ENCODE peak calls at places on chromosomes 4 and X, in six cellular contexts. W is activated CD4-positive, alpha-beta T cell treated with anti-CD3 and anti-CD28 coated beads for 4 hours; Z is astrocyte of the cerebellum; I is HT1080; K is ecto neural progenitor cell; G is GDM1. O is an unnamed sample.

GRCh38 chrX:136528645-136529315 is 3.2 kb upstream of the VGLL1 start:
- DNase-seq in W (no peak), Z (no peak), I (no peak), K (no peak), G (no peak), O (no peak)

GRCh38 chrX:24210190-24210589 is 60.7 kb downstream of the ZFX start:
- DNase-seq in W (no peak), Z (no peak), I (no peak), K (no peak), G (no peak), O (no peak)

GRCh38 chr4:158410272-158410671 is 111.4 kb upstream of the RXFP1 start:
- DNase-seq in W (no peak), Z (no peak), I (peak), K (no peak), G (no peak), O (peak)

GRCh38 chr4:137641554-137641953 is 109.3 kb upstream of the PCDH18 start:
- DNase-seq in W (no peak), Z (no peak), I (no peak), K (no peak), G (no peak), O (no peak)

GRCh38 chr4:137819964-137820383 is 287.7 kb upstream of the PCDH18 start:
- DNase-seq in W (no peak), Z (peak), I (peak), K (peak), G (peak), O (peak)

GRCh38 chr4:23631255-23631950 is 258.4 kb downstream of the PPARGC1A start:
- DNase-seq in W (no peak), Z (no peak), I (no peak), K (no peak), G (no peak), O (no peak)

GRCh38 chrX:23826653-23827052 is 43.7 kb downstream of the SAT1 start:
- DNase-seq in W (no peak), Z (no peak), I (no peak), K (no peak), G (no peak), O (no peak)

GRCh38 chrX:139642241-139642927 is 65.6 kb downstream of the MCF2 start:
- DNase-seq in W (no peak), Z (peak), I (peak), K (no peak), G (no peak), O (no peak)

GRCh38 chr4:100657187-100657586 is 139.4 kb upstream of the EMCN start:
- DNase-seq in W (no peak), Z (peak), I (peak), K (no peak), G (no peak), O (no peak)

GRCh38 chrX:56107320-56107719 is 124.8 kb upstream of the KLF8 start:
- DNase-seq in W (no peak), Z (no peak), I (no peak), K (no peak), G (no peak), O (no peak)

GRCh38 chr4:91837608-91838029 is 466.1 kb upstream of the GRID2 start:
- DNase-seq in W (no peak), Z (no peak), I (peak), K (no peak), G (no peak), O (peak)

GRCh38 chr4:159048166-159048886 is 54.6 kb upstream of the RAPGEF2 start:
- DNase-seq in W (no peak), Z (peak), I (no peak), K (no peak), G (no peak), O (peak)

GRCh38 chr4:7096264-7096663 is 28.4 kb upstream of the GRPEL1 start:
- DNase-seq in W (no peak), Z (no peak), I (no peak), K (no peak), G (no peak), O (no peak)

GRCh38 chrX:119688856-119689455 is 4.0 kb downstream of the SEPTIN6 start:
- DNase-seq in W (no peak), Z (no peak), I (no peak), K (no peak), G (no peak), O (no peak)

GRCh38 chr4:3613980-3614730 is 81.9 kb upstream of the LRPAP1 start:
- DNase-seq in W (no peak), Z (no peak), I (no peak), K (no peak), G (no peak), O (peak)

GRCh38 chr4:82984459-82984858 is 26.2 kb downstream of the LIN54 start:
- DNase-seq in W (no peak), Z (peak), I (peak), K (no peak), G (no peak), O (peak)

GRCh38 chr4:125191252-125191651 is 123.5 kb upstream of the FAT4 start:
- DNase-seq in W (no peak), Z (no peak), I (peak), K (no peak), G (no peak), O (peak)

GRCh38 chrX:51894697-51895336 is 1.4 kb downstream of the MAGED1 start:
- DNase-seq in W (peak), Z (no peak), I (no peak), K (no peak), G (no peak), O (no peak)

GRCh38 chr4:7806080-7806630 is 133.5 kb downstream of the AFAP1 start:
- DNase-seq in W (no peak), Z (peak), I (no peak), K (no peak), G (no peak), O (no peak)

GRCh38 chr4:139886798-139887197 is 221.2 kb downstream of the MGST2 start:
- DNase-seq in W (no peak), Z (no peak), I (no peak), K (no peak), G (no peak), O (no peak)

GRCh38 chrX:39633293-39633692 is 464.5 kb downstream of the BCOR start:
- DNase-seq in W (no peak), Z (peak), I (peak), K (no peak), G (peak), O (no peak)

O was measured in RWPE1.